ENCODE peak calls at places on chromosomes 16 and 17, in five cellular contexts. J is HFF-Myc, M is iPS DF 6.9, I is heart right ventricle, W is endodermal cell. G is an unnamed sample.

GRCh38 chr16:886802-887731 is 83.7 kb downstream of the LMF1 start:
- DNase-seq in J (no peak), M (no peak), I (no peak), W (peak; percentile 65), G (no peak)

GRCh38 chr16:30914849-30915248 is 8.5 kb upstream of the FBXL19 start:
- DNase-seq in J (no peak), M (no peak), I (no peak), W (no peak), G (no peak)

GRCh38 chr16:12341423-12341822 is 364.9 kb downstream of the SNX29 start:
- DNase-seq in J (peak; percentile 45), M (no peak), I (no peak), W (no peak), G (no peak)

GRCh38 chr16:58684001-58684353 is 593 bp downstream of the SLC38A7 start:
- DNase-seq in J (no peak), M (no peak), I (no peak), W (no peak), G (no peak)

GRCh38 chr17:57707892-57708291 is 37.2 kb downstream of the CCDC182 start:
- DNase-seq in J (no peak), M (peak; percentile 33), I (no peak), W (peak; percentile 88), G (no peak)

GRCh38 chr16:72168365-72168764 is 3.6 kb downstream of the PMFBP1 start:
- DNase-seq in J (no peak), M (no peak), I (no peak), W (no peak), G (no peak)

GRCh38 chr16:10349851-10350250 is 36.0 kb upstream of the ATF7IP2 start:
- DNase-seq in J (no peak), M (no peak), I (no peak), W (no peak), G (no peak)

GRCh38 chr17:43846963-43847369 is at the start of gene CD300LG:
- DNase-seq in J (no peak), M (no peak), I (peak; percentile 44), W (peak; percentile 82), G (no peak)

GRCh38 chr16:13041646-13042045 is 140.2 kb downstream of the SHISA9 start:
- DNase-seq in J (no peak), M (no peak), I (no peak), W (no peak), G (no peak)

GRCh38 chr17:50173335-50173941 is 7.6 kb downstream of the SGCA start:
- DNase-seq in J (peak; percentile 73), M (no peak), I (peak; percentile 17), W (peak; percentile 86), G (no peak)

GRCh38 chr17:45287526-45288264 is 25.8 kb upstream of the SPATA32 start:
- DNase-seq in J (no peak), M (no peak), I (no peak), W (no peak), G (no peak)

GRCh38 chr17:9644910-9645751 is at the start of gene USP43:
- DNase-seq in J (no peak), M (no peak), I (no peak), W (peak; percentile 94), G (peak; percentile 74)

GRCh38 chr17:46968224-46968834 is 10.7 kb downstream of the RPRML start:
- DNase-seq in J (no peak), M (no peak), I (no peak), W (no peak), G (no peak)

GRCh38 chr16:67284699-67285646 is 5.6 kb downstream of the PLEKHG4 start:
- DNase-seq in J (no peak), M (peak; percentile 47), I (peak; percentile 40), W (peak; percentile 94), G (peak; percentile 64)

GRCh38 chr16:55502801-55503366 is 6.0 kb upstream of the LPCAT2 start:
- DNase-seq in J (peak; percentile 78), M (no peak), I (peak; percentile 88), W (peak; percentile 43), G (peak; percentile 90)

GRCh38 chr17:74547736-74548135 is 1.8 kb upstream of the CD300C start:
- DNase-seq in J (no peak), M (no peak), I (no peak), W (no peak), G (no peak)

GRCh38 chr16:75060708-75061107 is 55.9 kb downstream of the LDHD start:
- DNase-seq in J (no peak), M (no peak), I (no peak), W (no peak), G (no peak)

GRCh38 chr16:89827383-89828198 is 684 bp upstream of the SPIRE2 start:
- DNase-seq in J (peak; percentile 40), M (no peak), I (peak; percentile 62), W (peak; percentile 81), G (peak; percentile 61)

GRCh38 chr17:61452301-61453290 is at the start of gene TBX4:
- DNase-seq in J (no peak), M (no peak), I (no peak), W (peak; percentile 84), G (no peak)

GRCh38 chr16:85606920-85607319 is 6.2 kb upstream of the GSE1 start:
- DNase-seq in J (no peak), M (no peak), I (no peak), W (no peak), G (no peak)

GRCh38 chr16:9407206-9407758 is 315.8 kb downstream of the HAPSTR1 start:
- DNase-seq in J (no peak), M (no peak), I (no peak), W (no peak), G (no peak)

GRCh38 chr16:55662641-55663040 is 6.9 kb downstream of the SLC6A2 start:
- DNase-seq in J (peak; percentile 69), M (no peak), I (no peak), W (no peak), G (no peak)

GRCh38 chr16:70270176-70270575 is 18.4 kb upstream of the EXOSC6 start:
- DNase-seq in J (no peak), M (no peak), I (no peak), W (no peak), G (no peak)

GRCh38 chr17:50056217-50056960 is 479 bp downstream of the ITGA3 start:
- DNase-seq in J (no peak), M (no peak), I (peak; percentile 59), W (peak; percentile 98), G (peak; percentile 57)

GRCh38 chr17:78475211-78475610 is 96.8 kb downstream of the PGS1 start:
- DNase-seq in J (no peak), M (no peak), I (no peak), W (no peak), G (no peak)

GRCh38 chr16:30346286-30346685 is 8.8 kb downstream of the CD2BP2 start:
- DNase-seq in J (no peak), M (no peak), I (no peak), W (no peak), G (no peak)

GRCh38 chr17:74744714-74745547 is 3.5 kb upstream of the NHERF1 start:
- DNase-seq in J (peak; percentile 32), M (no peak), I (peak; percentile 87), W (peak; percentile 99), G (peak; percentile 87)

GRCh38 chr17:81032641-81033422 is 2.1 kb upstream of the BAIAP2 start:
- DNase-seq in J (no peak), M (no peak), I (no peak), W (no peak), G (no peak)

GRCh38 chr16:79076039-79076767 is 524.3 kb downstream of the MAF start:
- DNase-seq in J (no peak), M (no peak), I (no peak), W (no peak), G (no peak)

GRCh38 chr17:81333626-81334368 is 38.7 kb upstream of the SLC38A10 start:
- DNase-seq in J (no peak), M (no peak), I (no peak), W (no peak), G (no peak)

GRCh38 chr17:62085511-62086408 is 20.7 kb upstream of the MED13 start:
- DNase-seq in J (no peak), M (no peak), I (no peak), W (no peak), G (no peak)

GRCh38 chr16:75198135-75198600 is 8.8 kb downstream of the CTRB2 start:
- DNase-seq in J (peak; percentile 24), M (no peak), I (no peak), W (peak; percentile 46), G (no peak)

GRCh38 chr16:62870554-62870953 is 834.3 kb upstream of the CDH8 start:
- DNase-seq in J (no peak), M (no peak), I (no peak), W (no peak), G (no peak)

GRCh38 chr17:27497696-27498095 is 41.4 kb downstream of the KSR1 start:
- DNase-seq in J (no peak), M (no peak), I (no peak), W (no peak), G (no peak)

GRCh38 chr17:64091116-64091515 is 38.8 kb downstream of the ERN1 start:
- DNase-seq in J (no peak), M (no peak), I (no peak), W (no peak), G (no peak)

GRCh38 chr17:3887811-3888210 is 5.0 kb downstream of the CAMKK1 start:
- DNase-seq in J (no peak), M (no peak), I (no peak), W (no peak), G (no peak)

GRCh38 chr17:38864636-38865398 is 5.0 kb upstream of the LASP1 start:
- DNase-seq in J (no peak), M (no peak), I (no peak), W (peak; percentile 82), G (no peak)

GRCh38 chr17:6981426-6981825 is 14.4 kb upstream of the ALOX12 start:
- DNase-seq in J (no peak), M (no peak), I (no peak), W (no peak), G (no peak)
- H3K4me3 ChIP-seq in J (no peak overlapping the region), M (no peak overlapping the region), I (no peak overlapping the region), W (no peak overlapping the region), G (no peak overlapping the region)

GRCh38 chr17:68290268-68290954 is 516 bp downstream of the SLC16A6 start:
- DNase-seq in J (no peak), M (no peak), I (peak; percentile 34), W (peak; percentile 84), G (peak; percentile 51)
- H3K4me3 ChIP-seq in J (peak overlapping the region; percentile 58), M (peak overlapping the region; percentile 35), I (peak overlapping the region; percentile 72), W (peak overlapping the region; percentile 84), G (peak overlapping the region; percentile 56)

GRCh38 chr16:25950586-25951201 is 258.9 kb downstream of the HS3ST4 start:
- DNase-seq in J (no peak), M (peak; percentile 94), I (no peak), W (peak; percentile 97), G (no peak)
- H3K4me3 ChIP-seq in J (no peak overlapping the region), M (no peak overlapping the region), I (no peak overlapping the region), W (peak overlapping the region; percentile 31), G (no peak overlapping the region)

DNA sequence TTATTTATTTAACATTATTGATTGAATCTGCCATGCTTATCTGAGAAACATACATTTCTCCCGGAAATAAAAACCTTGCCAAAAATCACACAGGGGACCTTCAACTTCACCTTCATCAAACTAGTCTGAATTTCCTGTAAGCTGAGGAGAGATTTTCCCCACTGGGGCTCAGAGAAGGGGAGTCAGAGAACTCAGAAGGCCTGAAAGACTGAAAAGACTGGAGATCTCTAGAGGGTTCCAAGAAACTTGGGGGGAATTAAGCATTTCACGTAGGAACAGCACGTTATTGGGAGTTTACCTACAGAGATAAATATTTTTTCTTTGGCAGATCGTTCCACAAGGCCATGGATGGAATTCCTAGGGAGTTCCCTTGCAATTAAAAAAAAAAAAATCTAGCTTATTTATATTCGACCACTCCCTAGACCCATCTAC is 528 bp upstream of the NOL11 start:
- DNase-seq in J (no peak), M (no peak), I (no peak), W (no peak), G (no peak)
- H3K4me3 ChIP-seq in J (peak overlapping the region; percentile 100), M (no peak overlapping the region), I (peak overlapping the region; percentile 79), W (peak overlapping the region; percentile 93), G (peak overlapping the region; percentile 85)

GRCh38 chr16:49876716-49877129 is 20.8 kb upstream of the ZNF423 start:
- DNase-seq in J (no peak), M (no peak), I (peak; percentile 84), W (peak; percentile 97), G (no peak)
- H3K4me3 ChIP-seq in J (no peak overlapping the region), M (peak overlapping the region; percentile 34), I (peak overlapping the region; percentile 30), W (peak overlapping the region; percentile 29), G (no peak overlapping the region)

G was measured in right lobe of liver.